ENCODE peak calls at places on chromosomes 11 and 22, in four cellular contexts. P is kidney, E is HCT116, X is tibial nerve. U is an unnamed sample.
A peak's percentile ranks its signal among the peaks of the same experiment; 100 is the strongest.

GRCh38 chr11:72787262-72788104 is 6.4 kb downstream of the STARD10 start:
- DNase-seq in P (no peak), E (no peak), X (no peak), U (no peak)

GRCh38 chr22:35697142-35697541 is 20.5 kb upstream of the APOL5 start:
- DNase-seq in P (no peak), E (no peak), X (no peak), U (no peak)

GRCh38 chr22:27220349-27220748 is 563.0 kb downstream of the MIAT start:
- DNase-seq in P (no peak), E (no peak), X (peak; percentile 46), U (peak; percentile 76)

GRCh38 chr11:3105791-3106735 is 48.8 kb upstream of the CARS1 start:
- DNase-seq in P (peak; percentile 59), E (no peak), X (no peak), U (no peak)

GRCh38 chr22:33658775-33659174 is 261.5 kb downstream of the LARGE1 start:
- DNase-seq in P (peak; percentile 79), E (no peak), X (peak; percentile 78), U (no peak)

GRCh38 chr11:126423743-126424142 is 68.3 kb downstream of the ST3GAL4 start:
- DNase-seq in P (no peak), E (no peak), X (no peak), U (no peak)

GRCh38 chr11:14907411-14908213 is 15.6 kb upstream of the CYP2R1 start:
- DNase-seq in P (peak; percentile 87), E (no peak), X (peak; percentile 80), U (no peak)

GRCh38 chr11:132220464-132220863 is 850.0 kb downstream of the NTM start:
- DNase-seq in P (no peak), E (no peak), X (no peak), U (no peak)

GRCh38 chr11:57549983-57550382 is 12.6 kb downstream of the SMTNL1 start:
- DNase-seq in P (no peak), E (no peak), X (no peak), U (no peak)
- H3K36me3 ChIP-seq in P (peaks cover 27% of the 10 kb centered on the region), E (no peaks in the 10 kb centered on the region), X (no peaks in the 10 kb centered on the region), U (no peaks in the 10 kb centered on the region)

GRCh38 chr22:45096256-45096907 is 67.3 kb upstream of the NUP50 start:
- DNase-seq in P (no peak), E (peak; percentile 47), X (peak; percentile 54), U (peak; percentile 48)
- TF ChIP-seq CTCF in P (peak; percentile 65), E (peak; percentile 85), X (peak; percentile 75), U (peak; percentile 95)

GRCh38 chr22:19688301-19689290 is 25.7 kb upstream of the SEPTIN5 start:
- DNase-seq in P (no peak), E (no peak), X (no peak), U (no peak)

GRCh38 chr22:19691721-19692341 is 22.5 kb upstream of the SEPTIN5 start:
- DNase-seq in P (no peak), E (peak; percentile 40), X (no peak), U (peak; percentile 63)

GRCh38 chr22:19689408-19689807 is 24.9 kb upstream of the SEPTIN5 start:
- DNase-seq in P (no peak), E (no peak), X (no peak), U (no peak)

GRCh38 chr22:19693581-19693980 is 20.7 kb upstream of the SEPTIN5 start:
- DNase-seq in P (no peak), E (no peak), X (no peak), U (no peak)

GRCh38 chr22:19691007-19691720 is 23.1 kb upstream of the SEPTIN5 start:
- DNase-seq in P (no peak), E (no peak), X (no peak), U (no peak)
- H3K4me3 ChIP-seq in P (peak overlapping the region; percentile 2), E (peak overlapping the region; percentile 36), X (no peak overlapping the region), U (no peak overlapping the region)

GRCh38 chr11:61848631-61849030 is 20.5 kb downstream of the FADS2 start:
- DNase-seq in P (no peak), E (no peak), X (no peak), U (no peak)

GRCh38 chr11:61842421-61842820 is 14.3 kb downstream of the FADS2 start:
- DNase-seq in P (peak; percentile 55), E (no peak), X (no peak), U (no peak)

GRCh38 chr11:61847914-61848581 is 19.9 kb downstream of the FADS2 start:
- DNase-seq in P (peak; percentile 33), E (no peak), X (no peak), U (no peak)

GRCh38 chr11:61844909-61845565 is 16.9 kb downstream of the FADS2 start:
- DNase-seq in P (no peak), E (no peak), X (no peak), U (no peak)

GRCh38 chr11:61846351-61846750 is 18.3 kb downstream of the FADS2 start:
- DNase-seq in P (peak; percentile 18), E (no peak), X (no peak), U (no peak)
- H3K36me3 ChIP-seq in P (peaks cover 6% of the 10 kb centered on the region), E (no peaks in the 10 kb centered on the region), X (no peaks in the 10 kb centered on the region), U (peaks cover 22% of the 10 kb centered on the region)

DNA sequence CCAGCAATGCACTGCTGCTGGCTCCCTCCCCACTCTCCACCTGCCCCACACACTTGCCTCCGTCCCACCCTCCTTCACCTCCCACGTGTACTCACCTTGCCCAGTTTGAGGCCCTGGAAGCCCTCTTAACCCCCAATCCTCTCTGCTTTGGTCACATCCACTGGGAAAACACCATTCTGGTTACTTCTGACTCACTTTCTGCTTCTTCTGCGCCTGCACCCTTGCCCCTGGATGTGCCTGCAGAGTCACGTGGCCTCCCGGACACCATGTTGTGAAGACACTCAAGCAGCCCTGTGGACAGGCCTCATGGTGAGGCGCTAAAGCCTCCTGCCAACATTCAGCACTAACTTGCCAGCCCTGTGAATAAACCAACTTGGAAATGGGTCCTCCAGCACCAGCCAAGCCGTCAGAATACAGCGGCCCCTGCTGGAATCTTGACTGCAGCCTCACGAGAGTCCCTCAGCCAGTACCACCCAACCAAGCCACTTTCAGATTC is 2.6 kb upstream of the NAALADL1 start:
- DNase-seq in P (no peak), E (no peak), X (no peak), U (peak; percentile 23)
- TF ChIP-seq CTCF in P (peak; percentile 12), E (no peak), X (no peak), U (peak; percentile 31)

DNA sequence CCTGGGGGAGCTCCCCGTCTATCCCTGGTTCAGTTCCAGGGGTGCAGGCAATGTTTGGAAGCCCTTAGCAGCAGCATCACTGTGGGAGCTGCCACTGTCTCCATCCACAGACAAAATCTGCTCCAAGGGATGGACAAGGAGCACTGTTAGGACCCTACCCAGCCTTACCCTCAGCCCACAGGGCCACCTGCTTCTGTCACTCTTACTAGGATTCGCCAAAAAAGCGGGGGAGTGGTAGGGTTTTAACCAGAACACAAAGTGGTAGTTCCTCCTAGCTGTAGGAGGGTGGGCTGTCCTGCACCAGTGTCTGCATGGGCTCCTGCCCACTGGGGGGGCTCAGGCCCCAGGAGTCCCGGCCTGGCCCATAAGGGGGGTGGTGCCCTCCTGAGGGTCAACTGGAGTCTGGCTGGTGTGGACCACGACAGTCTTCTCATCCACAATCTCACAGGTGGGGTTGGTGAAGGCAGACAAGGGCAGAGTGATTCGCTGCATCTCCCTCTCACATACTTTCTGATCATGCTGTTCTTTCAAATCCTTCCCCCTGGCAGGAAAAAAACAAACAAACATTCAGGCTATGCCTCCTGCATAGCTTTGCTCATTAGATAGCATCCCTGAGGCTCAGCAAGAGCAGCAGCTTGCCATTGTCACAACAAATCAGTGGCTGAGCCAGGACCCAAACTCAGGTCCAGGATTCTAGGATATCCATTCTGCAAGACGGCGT is 9.4 kb downstream of the PIK3IP1 start:
- DNase-seq in P (no peak), E (no peak), X (no peak), U (no peak)
- H3K4me3 ChIP-seq in P (no peak overlapping the region), E (no peak overlapping the region), X (no peak overlapping the region), U (no peak overlapping the region)

GRCh38 chr11:94674005-94674491 is 94.1 kb upstream of the AMOTL1 start:
- DNase-seq in P (no peak), E (no peak), X (no peak), U (peak; percentile 84)
- H3K36me3 ChIP-seq in P (no peaks in the 10 kb centered on the region), E (no peaks in the 10 kb centered on the region), X (no peaks in the 10 kb centered on the region), U (no peaks in the 10 kb centered on the region)

U was measured in bronchial epithelial cell.